ENCODE peak calls at places on chromosomes 12 and 14, in six cellular contexts. One of them, this sample, is unnamed.

GRCh38 chr14:71465316-71465715 is 466.9 kb upstream of the RGS6 start:
- DNase-seq in H9: no peak
- DNase-seq in neuronal stem cell: no peak
- DNase-seq in H1: no peak
- DNase-seq in mesenchymal stem cell: no peak
- DNase-seq in IMR-90: peak
- DNase-seq in this sample: no peak

GRCh38 chr14:79476133-79476532 is 735.2 kb downstream of the DIO2 start:
- DNase-seq in H9: no peak
- DNase-seq in mesenchymal stem cell: no peak
- DNase-seq in neuronal stem cell: no peak
- DNase-seq in IMR-90: no peak
- DNase-seq in H1: no peak
- DNase-seq in this sample: no peak

GRCh38 chr14:60174352-60175254 is 9.4 kb upstream of the DHRS7 start:
- DNase-seq in IMR-90: no peak
- DNase-seq in H1: no peak
- DNase-seq in neuronal stem cell: no peak
- DNase-seq in mesenchymal stem cell: no peak
- DNase-seq in H9: no peak
- DNase-seq in this sample: no peak

GRCh38 chr12:30694971-30695326 is 720 bp downstream of the IPO8 start:
- DNase-seq in neuronal stem cell: peak
- DNase-seq in IMR-90: peak
- DNase-seq in H9: peak
- DNase-seq in H1: no peak
- DNase-seq in mesenchymal stem cell: peak
- DNase-seq in this sample: peak

GRCh38 chr14:99908653-99909250 is 115.5 kb downstream of the EML1 start:
- DNase-seq in mesenchymal stem cell: no peak
- DNase-seq in H1: no peak
- DNase-seq in IMR-90: no peak
- DNase-seq in H9: no peak
- DNase-seq in neuronal stem cell: no peak
- DNase-seq in this sample: no peak

GRCh38 chr14:100526632-100527031 is 60.6 kb downstream of the BEGAIN start:
- DNase-seq in mesenchymal stem cell: no peak
- DNase-seq in IMR-90: peak
- DNase-seq in H1: no peak
- DNase-seq in neuronal stem cell: no peak
- DNase-seq in H9: no peak
- DNase-seq in this sample: no peak

GRCh38 chr14:101877766-101878165 is 86.6 kb upstream of the DYNC1H1 start:
- DNase-seq in IMR-90: no peak
- DNase-seq in mesenchymal stem cell: peak
- DNase-seq in H9: no peak
- DNase-seq in H1: no peak
- DNase-seq in neuronal stem cell: no peak
- DNase-seq in this sample: no peak

GRCh38 chr12:112046003-112046402 is 32.8 kb downstream of the ERP29 start:
- DNase-seq in mesenchymal stem cell: peak
- DNase-seq in H1: no peak
- DNase-seq in H9: no peak
- DNase-seq in neuronal stem cell: no peak
- DNase-seq in IMR-90: peak
- DNase-seq in this sample: no peak

GRCh38 chr14:95531473-95531872 is 3.4 kb upstream of the GLRX5 start:
- DNase-seq in H1: no peak
- DNase-seq in IMR-90: peak
- DNase-seq in mesenchymal stem cell: peak
- DNase-seq in neuronal stem cell: no peak
- DNase-seq in H9: no peak
- DNase-seq in this sample: no peak

GRCh38 chr14:94768521-94769412 is 1.1 kb downstream of the GSC start:
- DNase-seq in IMR-90: no peak
- DNase-seq in mesenchymal stem cell: no peak
- DNase-seq in neuronal stem cell: no peak
- DNase-seq in H9: peak
- DNase-seq in H1: no peak
- DNase-seq in this sample: no peak

GRCh38 chr12:108575199-108575912 is 13.0 kb downstream of the ISCU start:
- DNase-seq in H9: no peak
- DNase-seq in mesenchymal stem cell: no peak
- DNase-seq in H1: no peak
- DNase-seq in IMR-90: no peak
- DNase-seq in neuronal stem cell: no peak
- DNase-seq in this sample: no peak

GRCh38 chr14:89327771-89328212 is 89.2 kb downstream of the FOXN3 start:
- DNase-seq in H9: no peak
- DNase-seq in neuronal stem cell: no peak
- DNase-seq in H1: no peak
- DNase-seq in IMR-90: peak
- DNase-seq in mesenchymal stem cell: peak
- DNase-seq in this sample: no peak

GRCh38 chr12:116391501-116391900 is 114.0 kb upstream of the MED13L start:
- DNase-seq in neuronal stem cell: no peak
- DNase-seq in IMR-90: no peak
- DNase-seq in H1: no peak
- DNase-seq in H9: no peak
- DNase-seq in mesenchymal stem cell: no peak
- DNase-seq in this sample: no peak

GRCh38 chr12:45773734-45774133 is 44.2 kb downstream of the ARID2 start:
- DNase-seq in mesenchymal stem cell: peak
- DNase-seq in H9: no peak
- DNase-seq in neuronal stem cell: no peak
- DNase-seq in H1: no peak
- DNase-seq in IMR-90: no peak
- DNase-seq in this sample: no peak

GRCh38 chr12:47705571-47706425 is at the start of gene RPAP3:
- DNase-seq in H9: peak
- DNase-seq in IMR-90: peak
- DNase-seq in H1: peak
- DNase-seq in neuronal stem cell: peak
- DNase-seq in mesenchymal stem cell: peak
- DNase-seq in this sample: peak

GRCh38 chr14:72104011-72104613 is 171.9 kb downstream of the RGS6 start:
- DNase-seq in H9: peak
- DNase-seq in H1: peak
- DNase-seq in mesenchymal stem cell: no peak
- DNase-seq in neuronal stem cell: peak
- DNase-seq in IMR-90: no peak
- DNase-seq in this sample: no peak

GRCh38 chr14:22996823-22997301 is 13.1 kb downstream of the C14orf93 start:
- DNase-seq in IMR-90: no peak
- DNase-seq in H9: no peak
- DNase-seq in mesenchymal stem cell: no peak
- DNase-seq in H1: no peak
- DNase-seq in neuronal stem cell: no peak
- DNase-seq in this sample: no peak

GRCh38 chr12:88725592-88726143 is 145.4 kb upstream of the KITLG start:
- DNase-seq in H1: no peak
- DNase-seq in H9: no peak
- DNase-seq in neuronal stem cell: no peak
- DNase-seq in IMR-90: no peak
- DNase-seq in mesenchymal stem cell: no peak
- DNase-seq in this sample: no peak

GRCh38 chr14:94570440-94570839 is 9.2 kb downstream of the SERPINA4 start:
- DNase-seq in mesenchymal stem cell: no peak
- DNase-seq in neuronal stem cell: no peak
- DNase-seq in H9: no peak
- DNase-seq in H1: no peak
- DNase-seq in IMR-90: no peak
- DNase-seq in this sample: no peak

GRCh38 chr14:96037891-96038557 is 1.1 kb upstream of the C14orf132 start:
- DNase-seq in IMR-90: no peak
- DNase-seq in neuronal stem cell: no peak
- DNase-seq in H1: no peak
- DNase-seq in H9: peak
- DNase-seq in mesenchymal stem cell: peak
- DNase-seq in this sample: no peak

GRCh38 chr14:79331820-79332219 is 879.5 kb downstream of the DIO2 start:
- DNase-seq in H9: no peak
- DNase-seq in H1: no peak
- DNase-seq in IMR-90: no peak
- DNase-seq in mesenchymal stem cell: no peak
- DNase-seq in neuronal stem cell: no peak
- DNase-seq in this sample: no peak

GRCh38 chr12:109020136-109020535 is 732 bp downstream of the SVOP start:
- DNase-seq in mesenchymal stem cell: no peak
- DNase-seq in H1: no peak
- DNase-seq in IMR-90: no peak
- DNase-seq in H9: no peak
- DNase-seq in neuronal stem cell: no peak
- DNase-seq in this sample: no peak

GRCh38 chr12:131001493-131001892 is 47.8 kb downstream of the ADGRD1 start:
- DNase-seq in H1: no peak
- DNase-seq in H9: no peak
- DNase-seq in IMR-90: no peak
- DNase-seq in neuronal stem cell: no peak
- DNase-seq in mesenchymal stem cell: no peak
- DNase-seq in this sample: no peak

GRCh38 chr12:53617700-53618099 is 8.5 kb downstream of the ATF7 start:
- DNase-seq in IMR-90: no peak
- DNase-seq in mesenchymal stem cell: no peak
- DNase-seq in H1: no peak
- DNase-seq in neuronal stem cell: no peak
- DNase-seq in H9: no peak
- DNase-seq in this sample: no peak

GRCh38 chr12:75819512-75819911 is 212.1 kb downstream of the PHLDA1 start:
- DNase-seq in H1: no peak
- DNase-seq in mesenchymal stem cell: no peak
- DNase-seq in H9: no peak
- DNase-seq in IMR-90: no peak
- DNase-seq in neuronal stem cell: no peak
- DNase-seq in this sample: no peak
- H4K91ac ChIP-seq in H1: no peak
- H4K91ac ChIP-seq in mesenchymal stem cell: no peak
- H4K91ac ChIP-seq in H9: no peak
- H4K91ac ChIP-seq in IMR-90: peak
- H4K91ac ChIP-seq in neuronal stem cell: no peak
- H4K91ac ChIP-seq in this sample: no peak

DNA sequence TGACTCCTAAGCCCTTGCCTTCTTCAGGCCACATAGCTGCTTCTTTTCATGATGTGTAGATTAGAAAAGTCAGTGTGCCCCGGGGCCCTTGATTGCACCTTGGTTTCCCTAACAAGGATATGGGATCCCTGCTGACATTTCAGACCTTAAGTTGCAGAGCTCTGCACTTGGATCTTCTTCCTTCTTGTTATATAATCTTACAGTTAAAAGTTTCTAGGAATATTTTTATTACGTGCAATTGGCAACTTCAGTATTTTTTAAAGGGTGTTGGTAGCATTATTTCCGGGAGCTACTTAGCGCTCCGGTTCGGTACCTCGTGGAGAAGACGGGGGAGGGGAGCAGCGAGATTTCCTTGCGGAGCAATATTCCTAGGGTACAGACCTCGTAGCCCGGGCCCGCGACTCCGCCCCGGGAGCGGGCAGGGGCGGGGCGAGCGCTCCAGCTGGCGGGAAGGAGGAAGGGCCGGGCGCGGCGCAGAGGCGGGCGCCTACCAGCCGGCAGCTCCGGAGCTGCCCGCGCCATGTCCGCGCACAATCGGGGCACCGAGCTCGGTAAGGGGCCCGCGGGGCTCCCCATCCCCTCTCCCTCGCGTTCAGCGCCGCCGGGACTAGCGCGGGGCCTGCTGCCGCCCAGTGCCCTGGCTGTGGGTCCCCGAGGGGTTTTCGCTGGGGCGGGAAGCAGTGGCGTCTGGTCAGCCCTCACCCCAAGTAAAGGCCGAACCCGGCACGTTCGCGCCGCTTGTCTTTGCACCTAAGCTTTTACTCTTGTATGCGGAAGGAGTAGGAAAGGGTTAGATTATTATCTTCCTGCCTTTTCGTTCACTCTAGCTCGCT is at the start of gene DERA:
- DNase-seq in mesenchymal stem cell: peak
- DNase-seq in H1: peak
- DNase-seq in neuronal stem cell: peak
- DNase-seq in H9: peak
- DNase-seq in IMR-90: peak
- DNase-seq in this sample: peak
- H4K8ac ChIP-seq in mesenchymal stem cell: peak
- H4K8ac ChIP-seq in H1: peak
- H4K8ac ChIP-seq in neuronal stem cell: peak
- H4K8ac ChIP-seq in H9: no peak
- H4K8ac ChIP-seq in IMR-90: peak
- H4K8ac ChIP-seq in this sample: peak

GRCh38 chr12:22682663-22683062 is 57.7 kb downstream of the ETNK1 start:
- DNase-seq in H1: no peak
- DNase-seq in H9: no peak
- DNase-seq in mesenchymal stem cell: no peak
- DNase-seq in neuronal stem cell: no peak
- DNase-seq in IMR-90: no peak
- DNase-seq in this sample: no peak

GRCh38 chr12:22687677-22688076 is 62.7 kb downstream of the ETNK1 start:
- DNase-seq in H1: no peak
- DNase-seq in mesenchymal stem cell: peak
- DNase-seq in neuronal stem cell: no peak
- DNase-seq in IMR-90: peak
- DNase-seq in H9: no peak
- DNase-seq in this sample: no peak

GRCh38 chr12:22683131-22683530 is 58.2 kb downstream of the ETNK1 start:
- DNase-seq in mesenchymal stem cell: no peak
- DNase-seq in H1: no peak
- DNase-seq in H9: no peak
- DNase-seq in neuronal stem cell: no peak
- DNase-seq in IMR-90: no peak
- DNase-seq in this sample: no peak

GRCh38 chr12:22684124-22684523 is 59.2 kb downstream of the ETNK1 start:
- DNase-seq in neuronal stem cell: no peak
- DNase-seq in H1: no peak
- DNase-seq in H9: no peak
- DNase-seq in mesenchymal stem cell: no peak
- DNase-seq in IMR-90: no peak
- DNase-seq in this sample: no peak

DNA sequence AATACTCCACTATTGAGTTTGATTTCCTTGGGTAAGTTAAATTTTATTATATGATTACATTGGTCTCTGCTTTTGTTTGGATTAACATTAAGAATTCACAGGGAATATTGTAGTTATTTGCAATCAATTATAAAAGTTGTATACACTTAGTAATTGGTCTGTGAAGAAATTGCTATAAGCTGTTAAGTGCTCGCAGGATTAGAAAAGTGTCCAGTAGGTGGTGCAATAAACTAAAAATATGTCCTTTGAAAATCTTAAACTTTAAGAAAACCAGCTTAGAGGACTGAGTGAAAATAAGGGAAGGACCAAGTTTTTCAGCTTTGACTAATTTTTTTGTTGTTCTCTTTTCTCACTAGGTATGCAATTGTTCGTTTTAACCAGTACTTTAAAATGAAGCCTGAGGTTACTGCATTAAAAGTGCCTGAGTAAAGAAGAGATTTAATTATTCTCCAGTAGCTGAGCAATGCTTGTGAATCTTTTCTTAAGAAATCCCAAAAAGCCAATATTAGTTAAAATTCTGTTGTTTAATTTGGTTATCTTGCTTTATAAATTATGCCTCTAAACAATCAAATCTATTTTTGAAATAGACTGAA is 59.7 kb downstream of the ETNK1 start:
- DNase-seq in neuronal stem cell: peak
- DNase-seq in IMR-90: peak
- DNase-seq in H1: no peak
- DNase-seq in H9: no peak
- DNase-seq in mesenchymal stem cell: peak
- DNase-seq in this sample: no peak
- H3K4me2 ChIP-seq in neuronal stem cell: no peak
- H3K4me2 ChIP-seq in IMR-90: no peak
- H3K4me2 ChIP-seq in H1: no peak
- H3K4me2 ChIP-seq in H9: no peak
- H3K4me2 ChIP-seq in mesenchymal stem cell: no peak
- H3K4me2 ChIP-seq in this sample: no peak

GRCh38 chr12:64701283-64701682 is 57.9 kb downstream of the GNS start:
- DNase-seq in neuronal stem cell: no peak
- DNase-seq in H1: no peak
- DNase-seq in mesenchymal stem cell: no peak
- DNase-seq in IMR-90: no peak
- DNase-seq in H9: no peak
- DNase-seq in this sample: no peak
- H4K91ac ChIP-seq in neuronal stem cell: no peak
- H4K91ac ChIP-seq in H1: no peak
- H4K91ac ChIP-seq in mesenchymal stem cell: no peak
- H4K91ac ChIP-seq in IMR-90: no peak
- H4K91ac ChIP-seq in H9: no peak
- H4K91ac ChIP-seq in this sample: no peak

This sample was measured in trophoblast cell.